ENCODE peak calls at places on chromosome 6, in six cellular contexts. O is brain microvascular endothelial cell, R is right cardiac atrium, F is esophagus muscularis mucosa, U is right lobe of liver, T is cardiac muscle cell. N is an unnamed sample.

GRCh38 chr6:159180001-159180400 is 10.8 kb downstream of the FNDC1 start:
- DNase-seq in R (no peak), U (no peak), T (peak), O (peak), F (no peak), N (no peak)

GRCh38 chr6:128069180-128069579 is 168.3 kb upstream of the THEMIS start:
- DNase-seq in U (no peak), O (peak), T (peak), R (no peak), F (no peak), N (no peak)

GRCh38 chr6:42428326-42429041 is 23.2 kb downstream of the TRERF1 start:
- DNase-seq in F (no peak), R (peak), U (peak), O (no peak), T (peak), N (no peak)

GRCh38 chr6:151284012-151284411 is 44.2 kb downstream of the AKAP12 start:
- DNase-seq in T (no peak), R (no peak), U (no peak), O (no peak), F (no peak), N (no peak)

GRCh38 chr6:22392711-22393110 is 95.9 kb upstream of the PRL start:
- DNase-seq in F (no peak), U (no peak), O (peak), T (peak), R (no peak), N (no peak)

GRCh38 chr6:71388846-71389543 is 100.4 kb downstream of the OGFRL1 start:
- DNase-seq in F (no peak), R (no peak), U (no peak), T (no peak), O (no peak), N (no peak)

GRCh38 chr6:80771941-80772340 is 665.5 kb downstream of the BCKDHB start:
- DNase-seq in R (no peak), F (no peak), T (peak), U (no peak), O (peak), N (no peak)

GRCh38 chr6:14110001-14110818 is 7.4 kb upstream of the CD83 start:
- DNase-seq in O (no peak), U (no peak), R (no peak), T (no peak), F (no peak), N (no peak)

GRCh38 chr6:4937414-4937813 is 66.4 kb downstream of the RPP40 start:
- DNase-seq in R (no peak), U (no peak), O (no peak), F (no peak), T (no peak), N (no peak)

GRCh38 chr6:4800662-4801061 is 24.5 kb downstream of the CDYL start:
- DNase-seq in U (no peak), O (no peak), R (no peak), T (no peak), F (no peak), N (no peak)

GRCh38 chr6:28104392-28105250 is 19.8 kb upstream of the ZSCAN16 start:
- DNase-seq in R (peak), U (peak), T (peak), O (peak), F (peak), N (peak)

GRCh38 chr6:168637853-168638252 is 196.9 kb downstream of the SMOC2 start:
- DNase-seq in O (no peak), T (no peak), U (no peak), F (no peak), R (no peak), N (no peak)

GRCh38 chr6:148365037-148365436 is 22.4 kb downstream of the SASH1 start:
- DNase-seq in U (no peak), T (no peak), R (no peak), F (no peak), O (no peak), N (no peak)

GRCh38 chr6:161618816-161619454 is 345.1 kb upstream of the AGPAT4 start:
- DNase-seq in F (no peak), U (peak), T (peak), O (peak), R (no peak), N (peak)

GRCh38 chr6:133208183-133208755 is 32.9 kb upstream of the EYA4 start:
- DNase-seq in R (no peak), U (no peak), F (no peak), O (no peak), T (peak), N (no peak)

GRCh38 chr6:41097467-41098090 is 24.8 kb downstream of the NFYA start:
- DNase-seq in F (no peak), T (peak), O (peak), R (no peak), U (no peak), N (no peak)

DNA sequence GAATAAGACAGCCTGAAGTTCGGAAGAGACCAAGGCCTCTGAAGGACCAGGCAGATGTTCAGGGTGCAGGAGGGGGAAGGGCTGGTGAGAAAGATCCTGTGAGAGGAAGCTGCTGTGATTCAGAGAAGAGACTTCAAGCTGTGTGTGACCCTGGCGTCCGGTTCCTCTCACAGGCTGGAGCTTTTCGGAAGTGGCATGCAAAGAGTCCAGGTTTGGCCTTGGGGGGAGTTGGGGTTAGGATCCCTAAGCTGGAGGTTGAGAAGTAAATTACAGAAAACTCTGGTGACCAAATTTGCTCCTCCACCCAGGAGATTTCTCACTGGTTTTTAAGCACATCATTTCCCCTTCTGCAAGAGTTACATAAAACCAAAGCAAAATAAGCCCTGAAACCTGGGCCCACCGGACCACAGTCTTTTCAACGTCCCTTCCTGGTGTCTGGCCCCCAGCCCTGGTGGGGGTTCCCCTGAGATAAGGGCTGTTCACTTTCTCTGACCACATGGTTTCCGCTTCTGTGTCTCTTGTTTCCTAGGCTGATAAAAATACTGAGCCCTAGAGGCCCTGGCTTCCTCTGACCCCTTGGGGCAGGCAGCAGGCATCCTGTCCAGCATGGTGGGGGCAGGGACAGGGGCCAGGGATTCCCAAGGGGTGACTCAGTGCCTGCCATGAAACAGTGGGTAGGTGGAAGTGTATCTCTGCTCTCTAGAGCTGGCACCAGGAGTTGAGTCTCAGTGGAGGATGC is 12.0 kb upstream of the LTA start:
- DNase-seq in O (peak), T (peak), F (no peak), R (peak), U (peak), N (no peak)
- H3K27ac ChIP-seq in O (peak), T (peak), F (peak), R (peak), U (peak), N (peak)

GRCh38 chr6:92690997-92691599 is 728.3 kb downstream of the EPHA7 start:
- DNase-seq in T (no peak), F (no peak), R (no peak), O (no peak), U (no peak), N (no peak)
- H3K27ac ChIP-seq in T (peak), F (no peak), R (no peak), O (no peak), U (no peak), N (no peak)

GRCh38 chr6:109082178-109082577 is 12.5 kb downstream of the SESN1 start:
- DNase-seq in O (no peak), R (no peak), U (no peak), F (no peak), T (peak), N (no peak)
- H3K27ac ChIP-seq in O (no peak), R (peak), U (no peak), F (peak), T (no peak), N (no peak)

GRCh38 chr6:157265186-157265585 is 58.1 kb downstream of the TMEM242 start:
- DNase-seq in U (peak), T (no peak), O (no peak), R (no peak), F (no peak), N (no peak)
- H3K27ac ChIP-seq in U (no peak), T (no peak), O (no peak), R (no peak), F (no peak), N (no peak)

GRCh38 chr6:2958802-2959201 is 12.6 kb downstream of the SERPINB6 start:
- DNase-seq in O (no peak), F (no peak), R (no peak), T (no peak), U (peak), N (no peak)

GRCh38 chr6:2958331-2958711 is 13.0 kb downstream of the SERPINB6 start:
- DNase-seq in F (no peak), U (peak), R (peak), T (no peak), O (no peak), N (no peak)

GRCh38 chr6:2961491-2961890 is 9.9 kb downstream of the SERPINB6 start:
- DNase-seq in O (no peak), U (no peak), T (no peak), F (no peak), R (no peak), N (no peak)

GRCh38 chr6:2960935-2961334 is 10.4 kb downstream of the SERPINB6 start:
- DNase-seq in T (no peak), U (no peak), R (no peak), F (no peak), O (no peak), N (no peak)

DNA sequence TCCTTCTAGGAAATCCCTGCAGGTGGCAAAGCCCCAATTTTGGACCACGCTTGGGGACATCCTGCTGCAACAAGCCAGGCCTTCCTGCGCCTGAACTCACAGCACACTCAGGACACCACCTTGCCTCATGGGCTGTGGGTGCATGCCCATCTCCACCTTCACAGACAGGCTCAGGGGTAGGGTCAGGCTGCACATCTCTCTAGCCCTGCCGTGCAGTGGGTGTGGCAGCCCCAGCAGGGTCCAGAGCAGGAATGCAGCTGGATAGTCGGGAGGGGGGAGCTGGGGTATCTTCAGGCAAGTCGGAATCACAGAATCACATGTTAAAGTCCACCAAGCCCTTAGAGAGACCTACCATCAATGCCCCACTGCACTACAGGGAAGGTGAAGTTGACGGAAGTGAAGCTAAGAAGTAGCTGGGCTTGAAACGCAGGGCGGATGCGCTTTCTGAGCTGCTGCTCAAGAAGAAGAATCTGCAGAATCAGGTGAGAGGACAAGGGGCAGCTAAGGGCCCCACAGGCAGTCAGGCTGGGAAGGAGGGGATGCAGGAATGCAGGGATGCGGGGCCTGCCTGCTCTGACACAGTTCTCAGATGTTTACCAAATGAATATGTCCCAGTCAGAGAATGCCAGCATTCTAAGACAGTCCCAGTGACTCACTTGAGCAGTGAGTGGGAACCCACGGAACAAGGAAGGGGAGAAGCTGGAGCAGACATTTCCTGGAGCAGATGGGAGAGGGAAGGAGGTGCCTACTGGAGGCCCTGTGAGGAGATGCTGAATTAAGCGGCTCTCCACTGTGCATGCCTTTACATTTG is 11.3 kb downstream of the SERPINB6 start:
- DNase-seq in T (peak), R (no peak), F (no peak), U (peak), O (peak), N (no peak)
- H3K27ac ChIP-seq in T (no peak), R (peak), F (peak), U (no peak), O (peak), N (peak)

DNA sequence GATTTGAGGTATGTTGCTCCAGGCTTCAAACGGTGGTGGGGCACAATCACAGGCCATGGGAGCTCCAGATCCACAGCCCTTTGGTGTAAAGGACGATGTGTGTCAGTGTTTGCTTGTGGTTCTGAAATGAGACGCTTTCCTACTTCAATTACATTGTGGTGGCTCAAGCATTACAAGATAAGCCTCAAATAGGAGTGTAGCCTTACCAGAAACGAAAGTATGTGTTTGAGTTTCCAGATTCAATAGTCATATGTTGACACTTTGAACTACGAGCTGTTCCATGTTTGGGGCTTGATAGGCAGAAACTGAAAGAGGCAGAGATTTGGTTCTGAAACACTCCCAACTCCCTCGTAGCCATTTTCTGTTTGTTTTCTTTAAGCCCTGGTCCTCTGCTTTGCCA is 187.1 kb downstream of the MYLK4 start:
- DNase-seq in U (no peak), T (peak), F (no peak), R (no peak), O (peak), N (no peak)
- H3K27ac ChIP-seq in U (no peak), T (no peak), F (no peak), R (no peak), O (no peak), N (no peak)

DNA sequence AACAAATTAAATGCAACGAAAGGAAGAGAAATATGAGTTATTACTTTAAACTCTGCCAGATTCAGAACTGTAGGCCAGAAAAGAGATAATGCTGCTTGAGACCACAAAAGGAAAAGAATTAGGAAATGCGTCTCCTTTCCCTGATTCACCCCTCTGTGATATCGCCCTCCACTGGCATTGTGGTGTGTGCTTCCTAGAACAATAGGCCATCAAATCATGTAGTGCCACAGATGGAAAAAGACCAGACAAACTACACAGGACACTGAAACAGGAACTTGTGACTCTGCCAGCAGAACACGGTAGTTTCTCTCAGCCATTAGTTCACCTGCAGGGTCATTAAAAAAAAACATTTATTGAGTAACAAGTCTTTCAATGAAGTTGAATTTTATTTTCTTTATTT is 14.8 kb upstream of the LAMA4 start:
- DNase-seq in O (no peak), F (no peak), U (no peak), T (peak), R (no peak), N (no peak)
- H3K27ac ChIP-seq in O (no peak), F (peak), U (no peak), T (no peak), R (no peak), N (no peak)

GRCh38 chr6:106614131-106614530 is 15.2 kb downstream of the RTN4IP1 start:
- DNase-seq in F (no peak), O (no peak), U (no peak), T (no peak), R (no peak), N (no peak)

GRCh38 chr6:106612956-106613516 is 16.3 kb downstream of the RTN4IP1 start:
- DNase-seq in T (no peak), F (no peak), U (no peak), O (no peak), R (no peak), N (no peak)

GRCh38 chr6:106611030-106611429 is 18.3 kb downstream of the RTN4IP1 start:
- DNase-seq in T (no peak), F (no peak), O (no peak), R (no peak), U (no peak), N (no peak)

GRCh38 chr6:106614592-106615301 is 14.6 kb downstream of the RTN4IP1 start:
- DNase-seq in R (no peak), F (no peak), U (no peak), O (no peak), T (no peak), N (no peak)

DNA sequence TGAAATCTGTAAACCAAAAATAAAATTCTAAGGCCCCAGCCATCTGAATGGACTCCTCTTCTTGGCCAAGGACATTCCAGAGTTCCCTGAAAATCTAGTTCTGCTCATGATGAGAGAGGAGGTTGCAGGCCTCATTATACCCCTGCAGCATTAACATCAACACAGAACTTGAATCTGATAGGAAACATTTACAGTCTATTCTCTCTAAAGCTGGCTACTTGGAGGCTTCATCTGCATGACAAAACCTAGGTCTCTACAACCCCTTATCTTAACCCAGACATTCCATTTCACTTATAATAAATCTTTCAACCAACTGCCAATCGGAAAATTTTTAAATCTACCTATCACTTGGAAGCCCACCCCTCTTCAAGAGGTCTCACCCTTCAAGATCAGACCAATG is 15.7 kb downstream of the RTN4IP1 start:
- DNase-seq in U (no peak), R (no peak), F (no peak), T (no peak), O (no peak), N (no peak)
- H3K27ac ChIP-seq in U (no peak), R (no peak), F (no peak), T (no peak), O (no peak), N (no peak)